ENCODE peak calls at places on chromosome 2, in ten cellular contexts. R is PC-3, Q is breast epithelium, G is colonic mucosa, X is A673, P is fibroblast of lung, A is left ventricle myocardium inferior, K is RWPE2, W is right lobe of liver, C is MM.1S. T is an unnamed sample. For H3K9me3, the result is how much of the 10 kb centered on the place peaks cover.

GRCh38 chr2:203646961-203647360 is 59.5 kb upstream of the CD28 start:
- DNase-seq in R (no peak), Q (no peak), G (no peak), X (no peak), P (no peak), A (no peak), K (no peak), W (no peak), C (no peak), T (no peak)

GRCh38 chr2:216116418-216116817 is 7.3 kb downstream of the XRCC5 start:
- DNase-seq in R (no peak), Q (no peak), G (no peak), X (no peak), P (no peak), A (no peak), K (no peak), W (no peak), C (no peak), T (no peak)

GRCh38 chr2:36912692-36913091 is 53.6 kb downstream of the STRN start:
- DNase-seq in R (peak), Q (no peak), G (no peak), X (no peak), P (peak), A (no peak), K (no peak), W (no peak), C (no peak), T (no peak)

GRCh38 chr2:104654813-104655212 is 199.1 kb upstream of the POU3F3 start:
- DNase-seq in R (no peak), Q (no peak), G (no peak), X (no peak), P (no peak), A (peak), K (no peak), W (no peak), C (no peak), T (no peak)

GRCh38 chr2:82275599-82275998 is 1971.0 kb upstream of the LRRTM1 start:
- DNase-seq in R (peak), Q (no peak), G (no peak), X (no peak), P (no peak), A (no peak), K (no peak), W (no peak), C (no peak), T (no peak)

GRCh38 chr2:232075859-232076258 is 114.3 kb downstream of the DIS3L2 start:
- DNase-seq in R (peak), Q (no peak), G (no peak), X (no peak), P (peak), A (no peak), K (no peak), W (no peak), C (no peak), T (no peak)

GRCh38 chr2:121803503-121803902 is 48.1 kb downstream of the TSN start:
- DNase-seq in R (no peak), Q (no peak), G (no peak), X (no peak), P (no peak), A (no peak), K (no peak), W (no peak), C (no peak), T (no peak)

GRCh38 chr2:138470941-138471340 is 30.6 kb upstream of the SPOPL start:
- DNase-seq in R (no peak), Q (no peak), G (no peak), X (no peak), P (no peak), A (no peak), K (no peak), W (no peak), C (no peak), T (no peak)

GRCh38 chr2:54499666-54500065 is 43.5 kb downstream of the SPTBN1 start:
- DNase-seq in R (no peak), Q (no peak), G (peak), X (no peak), P (no peak), A (no peak), K (no peak), W (no peak), C (no peak), T (no peak)

GRCh38 chr2:47236503-47237215 is 81.6 kb upstream of the STPG4 start:
- DNase-seq in R (no peak), Q (no peak), G (no peak), X (no peak), P (no peak), A (no peak), K (no peak), W (no peak), C (no peak), T (no peak)

GRCh38 chr2:54476852-54477251 is 20.7 kb downstream of the SPTBN1 start:
- DNase-seq in R (no peak), Q (no peak), G (no peak), X (no peak), P (peak), A (no peak), K (no peak), W (no peak), C (no peak), T (no peak)

GRCh38 chr2:237393523-237393922 is 20.4 kb downstream of the COL6A3 start:
- DNase-seq in R (no peak), Q (no peak), G (no peak), X (no peak), P (peak), A (no peak), K (no peak), W (no peak), C (no peak), T (no peak)

GRCh38 chr2:237411683-237412349 is 2.1 kb downstream of the COL6A3 start:
- DNase-seq in R (no peak), Q (no peak), G (no peak), X (no peak), P (no peak), A (no peak), K (no peak), W (no peak), C (no peak), T (no peak)

GRCh38 chr2:186590538-186591441 is 934 bp downstream of the ITGAV start:
- DNase-seq in R (peak), Q (no peak), G (peak), X (peak), P (peak), A (no peak), K (no peak), W (no peak), C (peak), T (no peak)

GRCh38 chr2:226792155-226792871 is 7.3 kb downstream of the IRS1 start:
- DNase-seq in R (peak), Q (no peak), G (peak), X (no peak), P (peak), A (no peak), K (no peak), W (no peak), C (peak), T (no peak)

GRCh38 chr2:152542995-152543481 is 174.2 kb downstream of the PRPF40A start:
- DNase-seq in R (peak), Q (no peak), G (no peak), X (peak), P (peak), A (no peak), K (peak), W (no peak), C (no peak), T (no peak)

GRCh38 chr2:191318729-191319078 is 73.5 kb downstream of the MYO1B start:
- DNase-seq in R (peak), Q (no peak), G (peak), X (peak), P (peak), A (no peak), K (no peak), W (no peak), C (no peak), T (no peak)

GRCh38 chr2:42941633-42942176 is 149.3 kb upstream of the HAAO start:
- DNase-seq in R (no peak), Q (no peak), G (no peak), X (no peak), P (no peak), A (no peak), K (no peak), W (no peak), C (no peak), T (no peak)

GRCh38 chr2:194765723-194766122 is 891.3 kb upstream of the SLC39A10 start:
- DNase-seq in R (no peak), Q (no peak), G (no peak), X (no peak), P (no peak), A (no peak), K (no peak), W (no peak), C (no peak), T (no peak)

GRCh38 chr2:214471990-214472389 is 61.1 kb downstream of the VWC2L start:
- DNase-seq in R (no peak), Q (no peak), G (no peak), X (no peak), P (peak), A (no peak), K (no peak), W (no peak), C (no peak), T (no peak)

GRCh38 chr2:3198119-3198518 is 179.5 kb downstream of the EIPR1 start:
- DNase-seq in R (no peak), Q (no peak), G (no peak), X (no peak), P (peak), A (no peak), K (no peak), W (no peak), C (no peak), T (no peak)

GRCh38 chr2:44777542-44777941 is 164.0 kb upstream of the SIX3 start:
- DNase-seq in R (no peak), Q (no peak), G (no peak), X (peak), P (no peak), A (no peak), K (no peak), W (no peak), C (no peak), T (no peak)

GRCh38 chr2:64454316-64455030 is 511 bp downstream of the LGALSL start:
- DNase-seq in R (peak), Q (peak), G (peak), X (peak), P (peak), A (peak), K (no peak), W (peak), C (peak), T (no peak)

GRCh38 chr2:200089040-200089755 is 133.8 kb downstream of the MAIP1 start:
- DNase-seq in R (no peak), Q (no peak), G (no peak), X (no peak), P (peak), A (no peak), K (no peak), W (no peak), C (no peak), T (no peak)

GRCh38 chr2:104862061-104862941 is 8.4 kb downstream of the POU3F3 start:
- DNase-seq in R (no peak), Q (no peak), G (peak), X (no peak), P (peak), A (no peak), K (no peak), W (no peak), C (no peak), T (no peak)

GRCh38 chr2:174180837-174181236 is 67.5 kb downstream of the OLA1 start:
- DNase-seq in R (peak), Q (no peak), G (no peak), X (no peak), P (peak), A (no peak), K (no peak), W (no peak), C (no peak), T (no peak)

GRCh38 chr2:174180165-174180724 is 68.1 kb downstream of the OLA1 start:
- DNase-seq in R (peak), Q (no peak), G (no peak), X (no peak), P (no peak), A (no peak), K (no peak), W (no peak), C (no peak), T (no peak)

GRCh38 chr2:174172802-174173355 is 75.5 kb downstream of the OLA1 start:
- DNase-seq in R (no peak), Q (no peak), G (no peak), X (no peak), P (no peak), A (no peak), K (no peak), W (no peak), C (no peak), T (no peak)

GRCh38 chr2:174174741-174175140 is 73.6 kb downstream of the OLA1 start:
- DNase-seq in R (no peak), Q (no peak), G (no peak), X (no peak), P (no peak), A (no peak), K (no peak), W (no peak), C (no peak), T (no peak)

DNA sequence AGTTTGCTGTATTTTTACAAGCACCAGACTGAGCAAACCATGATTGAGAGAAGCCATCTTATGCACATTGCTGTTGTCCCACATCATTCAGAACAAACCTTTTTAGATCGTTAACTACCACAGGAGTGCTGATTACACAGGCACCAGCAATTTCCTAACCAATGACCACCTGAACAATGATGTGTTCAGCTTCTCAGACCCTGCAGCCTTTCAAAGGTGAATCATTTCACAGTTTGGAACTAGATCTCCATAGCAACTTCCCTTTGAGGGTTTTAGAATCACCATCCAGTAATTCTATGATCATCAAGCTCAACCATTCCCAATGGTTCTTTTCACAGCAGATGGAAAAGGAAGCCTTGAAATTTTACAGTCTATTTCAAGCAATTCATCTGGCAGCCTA is 71.4 kb downstream of the OLA1 start:
- DNase-seq in R (peak), Q (no peak), G (no peak), X (no peak), P (peak), A (no peak), K (no peak), W (no peak), C (no peak), T (no peak)
- H3K9me3 ChIP-seq in R (under half), Q (under half), G (under half), X (under half), P (under half), A (under half), K (under half), W (under half), C (under half), T (under half)

GRCh38 chr2:196653843-196654242 is 14.3 kb downstream of the CCDC150 start:
- DNase-seq in R (no peak), Q (no peak), G (no peak), X (no peak), P (no peak), A (no peak), K (no peak), W (no peak), C (no peak), T (no peak)
- H3K9me3 ChIP-seq in R (under half), Q (under half), G (under half), X (under half), P (under half), A (half or more), K (under half), W (under half), C (under half), T (under half)

DNA sequence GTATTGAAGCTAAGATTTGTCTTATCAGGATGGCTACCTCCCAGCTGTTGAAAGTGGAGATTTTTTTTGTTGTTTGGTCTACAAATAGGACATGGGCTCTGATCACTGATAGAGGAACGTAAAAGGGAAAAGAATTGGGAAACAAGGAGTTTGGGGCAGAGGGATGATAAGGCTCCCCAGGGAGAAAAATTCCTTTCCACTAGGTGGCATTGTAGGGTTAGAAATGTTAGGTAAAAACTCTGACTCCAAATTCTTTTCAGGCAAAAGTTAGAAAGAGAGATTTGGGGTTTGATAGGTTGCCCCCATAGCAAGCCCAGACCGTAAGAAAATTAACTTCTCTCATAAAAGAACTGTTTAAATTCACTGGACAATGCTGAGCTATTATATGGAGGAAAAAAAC is 19.8 kb downstream of the CMPK2 start:
- DNase-seq in R (peak), Q (no peak), G (no peak), X (no peak), P (no peak), A (no peak), K (no peak), W (no peak), C (no peak), T (no peak)
- H3K9me3 ChIP-seq in R (under half), Q (half or more), G (under half), X (half or more), P (under half), A (half or more), K (under half), W (under half), C (under half), T (half or more)

DNA sequence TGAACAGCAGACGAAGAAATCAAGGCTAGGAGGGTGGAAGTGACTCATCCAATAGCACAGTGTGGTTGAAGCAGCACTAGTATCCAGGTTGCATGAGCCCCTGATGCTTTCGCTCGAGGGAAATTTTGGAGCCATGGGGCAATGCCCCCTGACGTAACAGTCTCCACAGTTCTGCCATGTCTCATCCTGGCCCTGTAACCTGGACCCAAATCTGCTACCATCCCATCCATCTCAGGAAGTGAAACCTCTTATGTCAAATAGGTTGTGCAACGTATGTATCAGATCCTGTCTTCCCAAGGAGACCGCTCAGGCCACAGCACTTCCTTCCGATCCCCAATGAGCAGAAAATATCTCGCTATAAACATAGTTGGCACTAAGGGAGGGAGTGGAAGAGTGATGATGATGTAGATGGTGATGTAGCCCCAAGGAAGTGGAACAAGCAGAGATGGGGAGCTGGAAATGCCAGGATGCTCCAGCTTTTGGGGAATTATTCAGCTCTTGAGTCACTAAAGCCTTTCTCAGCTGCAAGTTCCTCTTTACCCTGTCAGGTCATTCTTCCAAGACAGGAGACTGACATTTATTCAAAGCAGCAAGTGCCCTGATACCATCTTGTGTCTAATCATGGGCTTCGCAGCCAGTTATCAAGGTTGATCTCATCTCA is 3.0 kb upstream of the IL1B start:
- DNase-seq in R (peak), Q (no peak), G (no peak), X (no peak), P (no peak), A (no peak), K (no peak), W (no peak), C (no peak), T (no peak)
- H3K9me3 ChIP-seq in R (under half), Q (under half), G (under half), X (under half), P (under half), A (under half), K (under half), W (under half), C (under half), T (under half)

DNA sequence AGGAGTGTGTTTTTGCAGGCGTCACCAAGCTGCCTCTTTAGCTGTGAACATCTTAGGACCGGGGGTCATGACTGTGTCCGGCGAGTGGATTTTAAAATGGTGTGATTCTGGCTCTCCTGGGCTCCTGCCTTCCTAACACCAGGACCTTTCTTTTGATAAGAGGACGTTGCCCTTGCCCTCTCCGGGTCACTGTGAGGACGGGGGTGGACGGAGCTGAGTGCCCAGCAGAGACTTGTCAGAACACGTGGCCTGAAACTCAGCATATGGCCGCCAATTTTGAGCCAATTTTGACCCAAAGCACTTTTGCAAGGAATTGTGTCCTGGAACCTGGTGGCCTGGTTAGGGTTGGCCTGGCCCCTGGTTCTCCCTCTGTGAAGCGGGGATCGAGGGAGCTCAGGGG is 40.2 kb downstream of the RTP5 start:
- DNase-seq in R (no peak), Q (peak), G (no peak), X (no peak), P (no peak), A (no peak), K (no peak), W (no peak), C (no peak), T (no peak)
- H3K9me3 ChIP-seq in R (under half), Q (under half), G (under half), X (under half), P (under half), A (under half), K (under half), W (under half), C (under half), T (under half)

DNA sequence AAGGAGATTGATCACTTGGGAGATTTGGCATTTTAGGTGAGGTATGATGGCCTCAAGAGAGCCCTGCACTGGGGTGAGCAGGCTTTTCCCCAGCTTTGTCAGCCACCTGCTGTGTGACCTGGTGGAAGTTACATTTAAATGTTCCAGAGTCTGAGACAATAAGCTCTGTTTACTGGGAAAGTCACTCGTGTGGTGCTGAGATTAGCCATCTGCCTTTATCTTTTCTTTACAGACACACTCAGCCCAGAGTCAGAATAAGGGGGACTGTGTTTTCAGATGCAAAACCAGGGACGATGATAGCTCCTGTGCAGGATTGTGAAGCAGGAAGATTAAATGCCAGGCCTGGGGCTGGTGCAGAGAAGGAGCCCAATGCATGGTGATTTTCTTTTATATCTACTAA is 47.9 kb downstream of the SH3RF3 start:
- DNase-seq in R (no peak), Q (no peak), G (no peak), X (no peak), P (no peak), A (no peak), K (no peak), W (no peak), C (no peak), T (no peak)
- H3K9me3 ChIP-seq in R (under half), Q (under half), G (under half), X (under half), P (under half), A (under half), K (under half), W (under half), C (under half), T (under half)

GRCh38 chr2:13919981-13920382 is 712.5 kb upstream of the LRATD1 start:
- DNase-seq in R (peak), Q (no peak), G (no peak), X (no peak), P (peak), A (no peak), K (no peak), W (no peak), C (no peak), T (no peak)
- H3K9me3 ChIP-seq in R (under half), Q (under half), G (under half), X (under half), P (under half), A (under half), K (under half), W (under half), C (under half), T (under half)

GRCh38 chr2:176172007-176172747 is 15.1 kb downstream of the HOXD3 start:
- DNase-seq in R (no peak), Q (no peak), G (no peak), X (no peak), P (peak), A (no peak), K (no peak), W (no peak), C (no peak), T (no peak)
- H3K9me3 ChIP-seq in R (under half), Q (under half), G (under half), X (under half), P (under half), A (under half), K (under half), W (under half), C (under half), T (under half)